ENCODE peak calls at places on chromosome 7, in nine cellular contexts. N is OCI-LY7, H is endothelial cell, C is GM23338, M is AG10803, A is SK-N-SH, S is lower leg skin, X is omental fat pad, Z is psoas muscle. R is an unnamed sample.

GRCh38 chr7:105830405-105831218 is 45.8 kb downstream of the ATXN7L1 start:
- DNase-seq in A (peak), H (no peak), X (no peak), Z (no peak), N (no peak), C (no peak), M (peak), S (no peak), R (no peak)

GRCh38 chr7:14839307-14839706 is 63.2 kb downstream of the DGKB start:
- DNase-seq in N (no peak), M (no peak), X (no peak), C (no peak), H (no peak), S (no peak), A (no peak), Z (no peak), R (no peak)

GRCh38 chr7:142177869-142178268 is 66.4 kb downstream of the MGAM2 start:
- DNase-seq in M (no peak), Z (no peak), S (no peak), C (no peak), H (no peak), X (no peak), N (no peak), A (no peak), R (no peak)

GRCh38 chr7:21939136-21939857 is 6.4 kb downstream of the CDCA7L start:
- DNase-seq in M (peak), H (no peak), C (no peak), S (no peak), Z (no peak), A (no peak), X (no peak), N (no peak), R (no peak)

GRCh38 chr7:21773326-21773725 is 172.4 kb downstream of the CDCA7L start:
- DNase-seq in H (no peak), C (no peak), M (no peak), A (no peak), Z (no peak), S (no peak), X (no peak), N (no peak), R (no peak)

GRCh38 chr7:26603631-26604030 is 260.8 kb downstream of the SKAP2 start:
- DNase-seq in C (peak), N (no peak), Z (no peak), H (no peak), M (no peak), S (no peak), X (no peak), A (no peak), R (no peak)

GRCh38 chr7:135862586-135863361 is 114.2 kb upstream of the FAM180A start:
- DNase-seq in H (no peak), X (no peak), A (no peak), N (no peak), S (no peak), Z (no peak), M (peak), C (no peak), R (peak)

GRCh38 chr7:66921918-66922486 is 977 bp downstream of the TMEM248 start:
- DNase-seq in N (peak), S (no peak), A (peak), H (no peak), X (no peak), M (no peak), Z (no peak), C (peak), R (no peak)

GRCh38 chr7:24851791-24852190 is 94.5 kb upstream of the GSDME start:
- DNase-seq in N (no peak), H (no peak), S (no peak), X (no peak), C (no peak), M (peak), Z (no peak), A (no peak), R (no peak)

GRCh38 chr7:82723411-82723810 is 279.8 kb upstream of the CACNA2D1 start:
- DNase-seq in H (no peak), A (no peak), C (no peak), M (peak), X (no peak), Z (no peak), S (no peak), N (no peak), R (no peak)

GRCh38 chr7:120877706-120878105 is 19.8 kb upstream of the TSPAN12 start:
- DNase-seq in X (no peak), A (no peak), C (no peak), S (no peak), Z (no peak), M (no peak), H (no peak), N (no peak), R (no peak)

GRCh38 chr7:121157885-121158590 is 169.5 kb downstream of the CPED1 start:
- DNase-seq in X (no peak), C (no peak), H (no peak), S (no peak), M (no peak), A (no peak), Z (no peak), N (no peak), R (no peak)

GRCh38 chr7:101681170-101682007 is 52.3 kb upstream of the MYL10 start:
- DNase-seq in C (no peak), S (peak), X (no peak), Z (peak), M (peak), N (no peak), A (peak), H (no peak), R (peak)

GRCh38 chr7:111029574-111030357 is 61.2 kb upstream of the LRRN3 start:
- DNase-seq in Z (no peak), N (no peak), A (no peak), C (no peak), X (no peak), H (no peak), S (no peak), M (peak), R (no peak)

DNA sequence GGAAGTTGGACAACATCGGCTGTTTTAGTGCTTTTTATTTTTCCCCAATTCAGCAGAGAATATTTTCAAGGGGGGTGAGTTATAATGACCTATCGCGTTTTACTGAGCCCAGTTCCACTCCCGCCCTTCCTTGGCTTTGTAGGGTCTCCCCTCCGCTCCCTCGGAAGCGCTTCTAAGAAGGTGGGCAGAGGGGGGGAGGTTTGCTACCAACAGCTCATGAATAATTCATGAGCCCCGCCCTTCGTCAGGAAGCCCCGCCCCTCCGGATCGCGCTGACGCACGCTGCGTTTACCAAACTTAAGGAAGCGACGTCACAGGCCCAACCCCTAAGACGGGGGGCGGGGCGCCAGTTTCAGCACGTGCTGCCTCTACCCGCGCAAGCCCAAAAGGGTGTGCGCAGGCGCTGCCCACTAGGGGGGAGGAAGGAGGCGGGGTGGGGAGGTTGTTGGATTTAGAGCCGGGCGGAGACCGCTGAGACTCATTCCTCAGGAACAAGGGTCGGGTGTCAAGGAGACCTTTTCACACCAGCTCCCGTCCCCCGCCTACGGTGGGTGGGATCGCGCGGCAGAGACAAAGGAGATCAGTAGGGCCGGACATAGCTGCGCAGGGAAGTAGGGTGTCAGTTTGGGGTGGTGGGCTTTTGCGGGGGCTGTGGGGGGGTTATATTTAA is 529 bp upstream of the MEPCE start:
- DNase-seq in S (peak), X (peak), C (peak), Z (peak), A (peak), N (peak), M (peak), H (peak), R (peak)
- TF ChIP-seq CTCF in S (no peak), X (no peak), C (no peak), Z (peak), A (peak), N (no peak), M (peak), H (no peak), R (no peak)

GRCh38 chr7:730501-731439 is 3.7 kb upstream of the PRKAR1B start:
- DNase-seq in X (no peak), S (no peak), Z (peak), H (no peak), A (no peak), M (no peak), C (no peak), N (no peak), R (no peak)

GRCh38 chr7:731440-732085 is 4.5 kb upstream of the PRKAR1B start:
- DNase-seq in N (no peak), X (no peak), A (no peak), S (no peak), Z (no peak), H (no peak), M (no peak), C (no peak), R (no peak)

GRCh38 chr7:734214-734613 is 7.1 kb upstream of the PRKAR1B start:
- DNase-seq in S (no peak), A (no peak), N (peak), M (no peak), X (no peak), Z (no peak), H (no peak), C (no peak), R (no peak)

GRCh38 chr7:732556-732955 is 5.5 kb upstream of the PRKAR1B start:
- DNase-seq in A (no peak), S (no peak), Z (no peak), C (no peak), M (no peak), H (no peak), N (no peak), X (no peak), R (no peak)

DNA sequence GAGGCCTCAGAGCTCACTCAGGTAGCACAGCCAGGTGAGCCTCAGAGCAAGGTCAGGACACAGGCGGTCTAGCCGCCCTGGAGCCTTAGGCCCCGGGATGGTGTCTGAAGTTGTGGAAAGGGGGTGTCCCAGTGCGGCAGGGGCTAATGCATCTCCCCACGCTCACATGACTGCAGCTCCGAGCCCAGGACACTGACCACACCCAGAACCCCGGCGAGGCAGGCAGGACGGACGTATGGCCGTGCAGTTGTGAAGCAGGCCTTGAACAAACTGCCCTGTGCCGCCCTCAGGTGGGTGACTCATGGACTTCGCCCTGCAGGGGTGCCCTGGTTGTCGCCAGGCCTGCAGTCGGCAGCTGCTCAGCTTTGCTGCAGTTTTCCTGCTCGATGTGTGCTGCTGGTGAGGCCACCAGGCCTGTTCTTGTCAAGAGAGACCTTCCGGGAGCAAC is 5.0 kb upstream of the PRKAR1B start:
- DNase-seq in H (peak), Z (peak), A (peak), M (no peak), S (no peak), X (no peak), C (peak), N (no peak), R (peak)
- TF ChIP-seq CTCF in H (no peak), Z (peak), A (no peak), M (no peak), S (no peak), X (no peak), C (peak), N (no peak), R (no peak)

GRCh38 chr7:31663072-31663471 is 23.9 kb upstream of the PPP1R17 start:
- DNase-seq in A (no peak), N (no peak), C (peak), S (no peak), M (no peak), H (peak), Z (no peak), X (no peak), R (no peak)
- TF ChIP-seq CTCF in A (no peak), N (no peak), C (peak), S (no peak), M (no peak), H (no peak), Z (no peak), X (no peak), R (no peak)

DNA sequence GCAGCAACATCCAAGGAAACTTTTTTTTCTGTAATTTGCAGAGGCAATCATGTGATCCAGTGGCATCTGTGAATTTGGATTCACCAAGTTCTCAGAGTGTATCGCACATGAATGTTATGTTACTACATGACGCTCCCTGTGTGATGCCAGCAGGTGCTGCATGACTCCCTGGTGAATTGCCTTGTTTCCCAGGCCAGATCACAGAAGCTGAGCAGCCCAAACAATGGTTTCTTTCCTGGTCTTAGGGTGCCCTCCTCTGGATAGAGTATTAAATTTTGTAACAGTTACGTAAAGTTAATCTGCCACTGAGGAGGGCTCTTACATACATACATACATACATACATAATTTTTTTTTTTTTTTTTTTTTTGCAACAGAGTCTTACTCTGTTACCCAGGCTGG is 3.6 kb downstream of the ZSCAN21 start:
- DNase-seq in H (peak), M (peak), X (no peak), A (peak), Z (peak), S (peak), C (peak), N (peak), R (peak)
- TF ChIP-seq CTCF in H (no peak), M (peak), X (no peak), A (peak), Z (no peak), S (no peak), C (peak), N (peak), R (peak)

GRCh38 chr7:3923307-3923918 is 622.4 kb downstream of the SDK1 start:
- DNase-seq in X (no peak), C (no peak), A (no peak), N (no peak), S (no peak), Z (no peak), M (no peak), H (no peak), R (no peak)

GRCh38 chr7:3917466-3917865 is 616.4 kb downstream of the SDK1 start:
- DNase-seq in C (no peak), Z (no peak), N (no peak), X (no peak), M (no peak), A (no peak), H (no peak), S (no peak), R (no peak)

GRCh38 chr7:3918576-3918975 is 617.5 kb downstream of the SDK1 start:
- DNase-seq in N (no peak), S (no peak), C (no peak), M (no peak), X (no peak), Z (no peak), H (no peak), A (no peak), R (no peak)

GRCh38 chr7:3924277-3924676 is 623.2 kb downstream of the SDK1 start:
- DNase-seq in A (no peak), M (no peak), H (no peak), X (no peak), C (no peak), Z (no peak), N (no peak), S (no peak), R (no peak)

GRCh38 chr7:3922175-3922635 is 621.2 kb downstream of the SDK1 start:
- DNase-seq in S (peak), Z (no peak), A (peak), M (peak), N (peak), H (peak), C (peak), X (no peak), R (no peak)
- TF ChIP-seq CTCF in S (no peak), Z (peak), A (no peak), M (peak), N (peak), H (no peak), C (peak), X (no peak), R (no peak)

GRCh38 chr7:132113536-132114409 is 462.5 kb downstream of the PLXNA4 start:
- DNase-seq in H (no peak), Z (no peak), N (no peak), A (no peak), S (no peak), M (no peak), C (no peak), X (no peak), R (no peak)
- TF ChIP-seq CTCF in H (no peak), Z (no peak), N (no peak), A (no peak), S (no peak), M (no peak), C (no peak), X (no peak), R (no peak)

GRCh38 chr7:151195616-151196450 is 8.8 kb upstream of the ASB10 start:
- DNase-seq in N (no peak), X (no peak), M (no peak), C (peak), H (no peak), Z (no peak), A (no peak), S (no peak), R (no peak)
- TF ChIP-seq CTCF in N (no peak), X (no peak), M (no peak), C (no peak), H (no peak), Z (no peak), A (no peak), S (no peak), R (no peak)

GRCh38 chr7:47327698-47328391 is 254.1 kb downstream of the TNS3 start:
- DNase-seq in S (peak), N (no peak), C (peak), Z (peak), H (peak), A (peak), X (no peak), M (peak), R (no peak)
- TF ChIP-seq CTCF in S (no peak), N (no peak), C (no peak), Z (no peak), H (no peak), A (no peak), X (no peak), M (no peak), R (no peak)

R was measured in D721Med.